ENCODE peak calls at places on chromosomes 5 and 9, in seven cellular contexts. O, S, B, F, M, Z and Q are unnamed samples.
A peak's percentile ranks its signal among the peaks of the same experiment; 100 is the strongest.

GRCh38 chr5:172140866-172141265 is 47.2 kb downstream of the STK10 start:
- DNase-seq in B (no peak), F (no peak), Z (no peak), S (no peak), M (no peak), O (no peak), Q (no peak)

GRCh38 chr5:25090818-25091217 is 446.0 kb upstream of the CDH10 start:
- DNase-seq in M (no peak), F (no peak), S (no peak), Z (no peak), O (no peak), B (peak; percentile 26), Q (no peak)

GRCh38 chr9:135719472-135719871 is 17.5 kb downstream of the KCNT1 start:
- DNase-seq in M (no peak), F (no peak), S (no peak), O (no peak), B (no peak), Z (no peak), Q (no peak)

GRCh38 chr5:136518814-136519213 is 153.5 kb upstream of the TRPC7 start:
- DNase-seq in B (no peak), O (no peak), S (no peak), M (no peak), Z (no peak), F (no peak), Q (peak; percentile 26)

GRCh38 chr5:138654281-138654867 is 79.2 kb upstream of the HSPA9 start:
- DNase-seq in O (peak; percentile 66), Z (no peak), M (peak; percentile 48), B (peak; percentile 28), F (no peak), S (no peak), Q (peak; percentile 29)

GRCh38 chr5:162323471-162323870 is 255.9 kb downstream of the GABRG2 start:
- DNase-seq in F (no peak), B (no peak), Z (no peak), M (no peak), O (no peak), S (no peak), Q (no peak)

GRCh38 chr9:79946718-79947117 is 375.0 kb downstream of the TLE4 start:
- DNase-seq in Z (no peak), S (no peak), O (no peak), F (no peak), M (no peak), B (peak; percentile 2), Q (peak; percentile 1)

GRCh38 chr5:33675958-33676464 is 215.8 kb downstream of the ADAMTS12 start:
- DNase-seq in M (no peak), S (no peak), F (no peak), O (no peak), B (no peak), Z (no peak), Q (no peak)

GRCh38 chr5:173451031-173451430 is 122.8 kb upstream of the STC2 start:
- DNase-seq in M (peak; percentile 81), Z (no peak), B (no peak), O (no peak), F (no peak), S (no peak), Q (peak; percentile 26)

GRCh38 chr9:16126042-16126441 is 573.2 kb downstream of the CCDC171 start:
- DNase-seq in B (no peak), Z (no peak), F (no peak), O (no peak), M (no peak), S (no peak), Q (no peak)

GRCh38 chr9:95107001-95107749 is 210.3 kb downstream of the FANCC start:
- DNase-seq in F (peak; percentile 46), O (peak; percentile 25), Z (peak; percentile 72), S (no peak), B (peak; percentile 68), M (no peak), Q (peak; percentile 70)

GRCh38 chr5:39309534-39309933 is 54.8 kb downstream of the C9 start:
- DNase-seq in O (no peak), B (no peak), S (no peak), F (no peak), Z (no peak), M (no peak), Q (no peak)

GRCh38 chr5:80255425-80255751 is 460 bp downstream of the SERINC5 start:
- DNase-seq in B (peak; percentile 54), O (peak; percentile 39), F (no peak), M (peak; percentile 81), S (peak; percentile 69), Z (peak; percentile 88), Q (peak; percentile 61)

GRCh38 chr5:113608113-113608551 is 94.6 kb downstream of the YTHDC2 start:
- DNase-seq in O (no peak), S (no peak), M (no peak), B (peak; percentile 47), Z (no peak), F (no peak), Q (peak; percentile 22)

GRCh38 chr9:133713960-133714495 is 24.1 kb downstream of the SARDH start:
- DNase-seq in F (no peak), B (no peak), S (no peak), M (peak; percentile 40), Z (no peak), O (no peak), Q (no peak)

GRCh38 chr9:34035656-34036055 is 13.0 kb downstream of the UBAP2 start:
- DNase-seq in F (no peak), M (no peak), S (no peak), B (no peak), O (no peak), Z (no peak), Q (no peak)

GRCh38 chr5:139668924-139669680 is 21.0 kb downstream of the CXXC5 start:
- DNase-seq in O (no peak), B (no peak), Z (no peak), F (no peak), S (no peak), M (no peak), Q (no peak)

GRCh38 chr9:133467101-133467500 is 7.3 kb downstream of the CACFD1 start:
- DNase-seq in O (no peak), F (no peak), S (no peak), M (peak; percentile 87), B (no peak), Z (no peak), Q (no peak)

GRCh38 chr5:84239509-84239908 is 145.2 kb downstream of the EDIL3 start:
- DNase-seq in O (no peak), B (peak; percentile 68), M (no peak), S (no peak), F (no peak), Z (no peak), Q (peak; percentile 26)

GRCh38 chr5:128225245-128226030 is 141.9 kb downstream of the SLC12A2 start:
- DNase-seq in S (no peak), F (no peak), O (no peak), Z (no peak), M (no peak), B (no peak), Q (peak; percentile 8)

GRCh38 chr5:88829053-88829452 is 53.9 kb downstream of the MEF2C start:
- DNase-seq in B (no peak), M (no peak), F (no peak), O (peak; percentile 35), Z (no peak), S (no peak), Q (peak; percentile 28)

GRCh38 chr9:38362912-38363588 is 29.5 kb upstream of the ALDH1B1 start:
- DNase-seq in M (peak; percentile 60), F (no peak), Z (no peak), B (peak; percentile 87), O (no peak), S (no peak), Q (peak; percentile 89)

GRCh38 chr9:133558191-133559126 is 24.0 kb downstream of the ADAMTSL2 start:
- DNase-seq in O (no peak), F (no peak), B (peak; percentile 69), Z (no peak), M (peak; percentile 76), S (peak; percentile 56), Q (peak; percentile 79)

GRCh38 chr5:2007437-2007905 is 124.7 kb upstream of the IRX4 start:
- DNase-seq in B (no peak), Z (no peak), O (no peak), S (no peak), F (no peak), M (no peak), Q (no peak)
- H3K4me3 ChIP-seq in B (no peak overlapping the region), Z (no peak overlapping the region), O (no peak overlapping the region), S (peak overlapping the region; percentile 49), F (peak overlapping the region; percentile 53), M (no peak overlapping the region), Q (no peak overlapping the region)

GRCh38 chr9:17777465-17777864 is 198.6 kb downstream of the SH3GL2 start:
- DNase-seq in M (no peak), O (no peak), Z (no peak), F (no peak), S (no peak), B (no peak), Q (no peak)
- TF ChIP-seq CTCF in M (no peak), O (no peak), Z (no peak), F (no peak), S (no peak), B (no peak), Q (no peak)

GRCh38 chr5:154723740-154724505 is 31.3 kb upstream of the LARP1 start:
- DNase-seq in B (peak; percentile 44), Z (no peak), F (no peak), S (no peak), M (no peak), O (no peak), Q (peak; percentile 45)

GRCh38 chr5:154722097-154722496 is 33.1 kb upstream of the LARP1 start:
- DNase-seq in Z (no peak), O (no peak), M (no peak), S (no peak), B (no peak), F (no peak), Q (no peak)

GRCh38 chr5:154722936-154723335 is 32.2 kb upstream of the LARP1 start:
- DNase-seq in F (no peak), M (no peak), O (no peak), Z (no peak), B (no peak), S (no peak), Q (no peak)

GRCh38 chr5:154727361-154727760 is 27.8 kb upstream of the LARP1 start:
- DNase-seq in M (no peak), S (no peak), F (no peak), B (no peak), O (no peak), Z (no peak), Q (no peak)

GRCh38 chr5:154721476-154722058 is 33.6 kb upstream of the LARP1 start:
- DNase-seq in F (no peak), O (no peak), M (peak; percentile 70), Z (no peak), B (no peak), S (no peak), Q (no peak)
- H3K4me3 ChIP-seq in F (no peak overlapping the region), O (no peak overlapping the region), M (no peak overlapping the region), Z (no peak overlapping the region), B (no peak overlapping the region), S (no peak overlapping the region), Q (no peak overlapping the region)

DNA sequence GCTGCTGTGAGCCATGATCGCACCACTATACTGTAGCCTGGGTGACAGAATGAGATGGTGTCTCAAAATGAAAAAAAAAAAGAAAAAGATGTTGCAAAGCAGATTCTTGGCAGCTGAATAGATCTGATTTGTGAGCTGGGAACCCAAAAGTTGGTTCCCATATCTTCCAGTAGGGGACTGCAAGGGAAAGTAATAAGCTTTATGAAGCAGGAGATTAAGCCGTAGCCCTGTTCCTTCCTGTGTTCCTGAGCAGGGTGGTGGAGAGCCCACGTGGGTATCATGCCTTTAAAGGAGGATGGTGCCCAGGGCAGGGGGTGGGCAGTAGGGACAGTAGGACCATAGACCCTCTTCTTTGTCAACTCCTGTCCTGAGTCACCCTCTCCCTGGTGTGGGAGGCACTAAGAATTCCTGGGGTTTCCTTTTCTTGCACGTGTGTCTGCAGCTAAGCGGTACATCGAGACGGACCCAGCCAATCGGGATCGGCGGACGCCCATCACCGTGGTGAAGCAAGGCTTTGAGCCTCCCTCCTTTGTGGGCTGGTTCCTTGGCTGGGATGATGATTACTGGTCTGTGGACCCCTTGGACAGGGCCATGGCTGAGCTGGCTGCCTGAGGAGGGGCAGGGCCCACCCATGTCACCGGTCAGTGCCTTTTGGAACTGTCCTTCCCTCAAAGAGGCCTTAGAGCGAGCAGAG is 37.9 kb downstream of the STOM start:
- DNase-seq in S (no peak), Z (peak; percentile 66), O (no peak), M (no peak), B (peak; percentile 63), F (no peak), Q (peak; percentile 36)
- TF ChIP-seq CTCF in S (peak; percentile 46), Z (peak; percentile 41), O (peak; percentile 29), M (peak; percentile 59), B (peak; percentile 67), F (peak; percentile 31), Q (peak; percentile 36)